ENCODE peak calls at places on chromosomes 5 and 9, in ten cellular contexts. Y is endothelial cell; O is mammary epithelial cell; E is osteoblast; N is GM12865; C is CD4-positive, alpha-beta T cell; Q is lower leg skin; Z is HFF-Myc; B is NB4; M is H9. G is an unnamed sample.

GRCh38 chr9:84828101-84828500 is 158.6 kb downstream of the NTRK2 start:
- DNase-seq in B (no peak), O (no peak), Z (no peak), N (no peak), Y (no peak), C (no peak), E (no peak), M (no peak), Q (no peak), G (no peak)

GRCh38 chr5:174288436-174288835 is 242.9 kb downstream of the NSG2 start:
- DNase-seq in Q (no peak), M (no peak), B (no peak), Y (no peak), N (no peak), E (no peak), C (no peak), O (no peak), Z (no peak), G (no peak)

GRCh38 chr5:108381955-108382783 is at the start of gene FBXL17:
- DNase-seq in N (peak), B (peak), O (peak), E (peak), Z (peak), C (peak), Q (peak), Y (peak), M (peak), G (peak)

GRCh38 chr5:176131771-176132170 is 106.5 kb upstream of the SIMC1 start:
- DNase-seq in O (no peak), M (no peak), C (no peak), B (no peak), E (no peak), Y (no peak), Q (no peak), N (no peak), Z (no peak), G (no peak)

GRCh38 chr9:69376651-69377050 is 51.6 kb downstream of the ENTREP1 start:
- DNase-seq in M (no peak), E (peak), C (no peak), Z (peak), B (no peak), Y (no peak), O (peak), N (no peak), Q (no peak), G (no peak)

GRCh38 chr9:18746631-18747030 is 272.7 kb downstream of the ADAMTSL1 start:
- DNase-seq in N (no peak), C (no peak), M (no peak), E (no peak), O (no peak), Y (no peak), Q (no peak), B (no peak), Z (no peak), G (no peak)

GRCh38 chr5:137621861-137622823 is 113.7 kb downstream of the KLHL3 start:
- DNase-seq in C (no peak), E (peak), N (no peak), B (no peak), M (no peak), Z (no peak), Y (no peak), Q (peak), O (peak), G (no peak)

GRCh38 chr9:35813434-35814105 is 1.3 kb downstream of the HINT2 start:
- DNase-seq in O (no peak), N (peak), C (no peak), M (peak), Z (no peak), E (peak), Y (no peak), B (peak), Q (no peak), G (no peak)

GRCh38 chr9:91844170-91844569 is 105.9 kb downstream of the ROR2 start:
- DNase-seq in B (peak), Q (peak), O (no peak), Y (no peak), C (no peak), N (no peak), Z (no peak), E (no peak), M (no peak), G (no peak)

GRCh38 chr5:53429706-53430105 is 50.7 kb upstream of the FST start:
- DNase-seq in E (no peak), Y (no peak), M (no peak), B (no peak), Z (no peak), N (no peak), Q (no peak), O (no peak), C (no peak), G (no peak)

GRCh38 chr5:36939969-36940858 is 63.6 kb downstream of the NIPBL start:
- DNase-seq in Y (no peak), M (no peak), B (no peak), N (no peak), Z (no peak), O (no peak), E (no peak), Q (no peak), C (no peak), G (no peak)

GRCh38 chr9:121478816-121479676 is 20.6 kb downstream of the GGTA1 start:
- DNase-seq in E (no peak), C (no peak), Y (no peak), Z (no peak), O (no peak), N (no peak), Q (no peak), B (no peak), M (no peak), G (no peak)

GRCh38 chr5:179114756-179115155 is 54.6 kb downstream of the ZNF354C start:
- DNase-seq in O (no peak), Z (no peak), M (no peak), Q (peak), Y (no peak), B (no peak), E (peak), N (no peak), C (no peak), G (no peak)

GRCh38 chr9:117021881-117022280 is 334.8 kb downstream of the TRIM32 start:
- DNase-seq in Y (no peak), M (no peak), C (no peak), E (no peak), O (no peak), Q (no peak), B (no peak), N (no peak), Z (no peak), G (no peak)

GRCh38 chr5:106423109-106423897 is 1247.4 kb downstream of the EFNA5 start:
- DNase-seq in C (no peak), Y (no peak), B (no peak), E (no peak), M (peak), O (no peak), Q (peak), N (peak), Z (no peak), G (no peak)

GRCh38 chr9:133456409-133456808 is 3.4 kb upstream of the CACFD1 start:
- DNase-seq in E (no peak), B (no peak), O (no peak), N (no peak), Z (no peak), M (no peak), Y (no peak), Q (no peak), C (no peak), G (no peak)
- TF ChIP-seq CTCF in E (no peak), B (peak), O (no peak), N (peak), Z (peak), M (peak), Y (no peak), Q (no peak), C (no peak), G (no peak)

DNA sequence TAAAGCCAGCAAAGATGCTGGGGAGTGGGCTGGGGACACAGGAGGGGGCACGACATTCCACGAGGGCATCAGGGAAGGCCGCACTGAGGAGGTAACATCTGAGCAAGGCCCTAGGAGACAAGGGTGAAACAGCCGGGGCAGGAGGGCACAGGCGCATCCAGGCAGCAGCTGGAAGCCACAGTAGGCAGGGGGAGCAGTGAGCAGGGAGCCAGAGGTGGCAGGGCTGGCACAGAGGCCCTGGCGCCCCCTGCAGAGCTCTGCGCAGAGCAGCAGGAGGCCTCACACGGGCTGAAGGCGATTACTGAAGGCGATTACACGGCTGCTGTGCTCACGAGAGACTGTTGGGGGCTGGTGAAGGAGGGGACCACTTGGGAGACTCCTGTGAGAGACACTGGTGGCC is 15.4 kb downstream of the LMAN2 start:
- DNase-seq in E (peak), M (peak), Z (no peak), C (no peak), Y (peak), Q (no peak), N (no peak), O (no peak), B (peak), G (no peak)
- TF ChIP-seq CTCF in E (peak), M (peak), Z (peak), C (no peak), Y (no peak), Q (no peak), N (peak), O (peak), B (peak), G (peak)

GRCh38 chr9:105637787-105638395 is 24.4 kb upstream of the TAL2 start:
- DNase-seq in B (peak), Q (no peak), N (no peak), C (no peak), Y (no peak), Z (no peak), O (no peak), E (no peak), M (no peak), G (no peak)
- TF ChIP-seq CTCF in B (peak), Q (no peak), N (peak), C (peak), Y (peak), Z (peak), O (peak), E (peak), M (peak), G (peak)

GRCh38 chr5:94967525-94967924 is 317.4 kb downstream of the MCTP1 start:
- DNase-seq in N (no peak), B (no peak), M (no peak), E (no peak), Y (no peak), O (no peak), Q (no peak), C (no peak), Z (no peak), G (no peak)
- TF ChIP-seq CTCF in N (no peak), B (no peak), M (no peak), E (no peak), Y (no peak), O (no peak), Q (no peak), C (no peak), Z (no peak), G (no peak)

GRCh38 chr9:7799934-7800285 is 332 bp upstream of the DMAC1 start:
- DNase-seq in Z (no peak), C (no peak), E (no peak), B (no peak), M (no peak), Y (no peak), Q (no peak), N (no peak), O (no peak), G (no peak)

GRCh38 chr9:7799234-7799933 is at the start of gene DMAC1:
- DNase-seq in Q (peak), Y (peak), Z (peak), O (peak), N (peak), E (peak), M (peak), B (peak), C (peak), G (peak)

DNA sequence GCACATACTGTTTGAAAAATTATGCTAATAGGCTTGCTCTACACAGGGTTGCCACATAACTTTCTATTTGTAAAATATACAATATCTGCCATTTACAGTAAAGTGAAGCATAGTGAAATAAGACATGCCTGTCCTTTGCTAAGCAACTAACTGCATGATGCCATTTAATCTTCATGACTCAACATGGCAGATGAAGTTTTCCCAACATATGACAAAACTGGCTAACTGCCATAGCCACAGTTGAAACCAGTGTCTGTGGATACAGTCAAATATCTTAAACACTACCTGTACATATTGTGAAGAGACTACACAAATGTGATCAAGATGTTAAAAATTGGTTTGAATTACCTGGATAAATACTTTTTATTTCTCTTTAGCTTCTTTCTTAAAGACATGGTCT is 3.1 kb upstream of the DMAC1 start:
- DNase-seq in C (no peak), Z (no peak), B (no peak), Y (no peak), Q (no peak), E (no peak), O (peak), N (no peak), M (no peak), G (no peak)
- TF ChIP-seq CTCF in C (no peak), Z (no peak), B (no peak), Y (no peak), Q (no peak), E (no peak), O (no peak), N (no peak), M (no peak), G (no peak)

DNA sequence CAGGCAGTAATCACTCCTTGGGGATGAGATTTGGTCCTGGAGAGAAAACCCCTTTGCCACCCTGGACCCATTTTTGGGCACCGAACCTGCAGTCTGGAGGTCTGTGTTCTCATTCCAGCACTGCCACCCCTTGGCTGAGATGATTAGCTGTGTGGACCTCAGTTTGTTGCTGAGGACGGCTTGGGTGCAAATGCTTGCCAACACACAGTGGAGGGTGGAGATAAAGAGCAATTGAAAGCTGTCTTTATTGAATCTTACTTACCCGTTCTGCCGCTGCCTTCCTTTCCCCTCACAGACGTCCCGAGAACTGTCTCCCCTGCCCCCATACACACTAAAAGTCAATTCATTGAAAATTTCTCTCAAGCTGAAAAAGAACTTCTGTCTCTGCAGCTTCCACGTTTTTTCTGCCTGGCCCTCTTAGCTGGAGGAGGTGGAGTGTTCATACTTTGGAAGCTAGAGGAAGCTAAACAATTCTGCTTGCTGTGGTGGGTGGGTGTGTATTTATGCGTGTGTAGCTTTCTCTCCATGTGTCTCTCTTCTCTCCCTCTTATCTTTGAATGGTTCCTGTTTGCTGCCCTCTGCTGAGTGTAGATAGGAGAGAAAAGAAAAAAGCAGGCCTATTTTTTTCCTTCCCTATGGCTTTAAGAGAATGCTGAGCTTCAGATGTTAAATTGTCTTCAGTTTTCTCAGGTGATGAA is 6.6 kb downstream of the GALNT10 start:
- DNase-seq in Z (no peak), E (no peak), B (peak), C (no peak), M (no peak), Q (no peak), N (no peak), Y (no peak), O (no peak), G (no peak)
- TF ChIP-seq CTCF in Z (peak), E (peak), B (peak), C (peak), M (peak), Q (no peak), N (peak), Y (no peak), O (no peak), G (peak)

GRCh38 chr5:177142029-177142681 is 8.6 kb downstream of the NSD1 start:
- DNase-seq in N (no peak), E (peak), O (no peak), C (no peak), Y (no peak), Z (no peak), M (no peak), Q (no peak), B (no peak), G (no peak)
- TF ChIP-seq CTCF in N (no peak), E (no peak), O (no peak), C (no peak), Y (no peak), Z (no peak), M (no peak), Q (no peak), B (no peak), G (no peak)

DNA sequence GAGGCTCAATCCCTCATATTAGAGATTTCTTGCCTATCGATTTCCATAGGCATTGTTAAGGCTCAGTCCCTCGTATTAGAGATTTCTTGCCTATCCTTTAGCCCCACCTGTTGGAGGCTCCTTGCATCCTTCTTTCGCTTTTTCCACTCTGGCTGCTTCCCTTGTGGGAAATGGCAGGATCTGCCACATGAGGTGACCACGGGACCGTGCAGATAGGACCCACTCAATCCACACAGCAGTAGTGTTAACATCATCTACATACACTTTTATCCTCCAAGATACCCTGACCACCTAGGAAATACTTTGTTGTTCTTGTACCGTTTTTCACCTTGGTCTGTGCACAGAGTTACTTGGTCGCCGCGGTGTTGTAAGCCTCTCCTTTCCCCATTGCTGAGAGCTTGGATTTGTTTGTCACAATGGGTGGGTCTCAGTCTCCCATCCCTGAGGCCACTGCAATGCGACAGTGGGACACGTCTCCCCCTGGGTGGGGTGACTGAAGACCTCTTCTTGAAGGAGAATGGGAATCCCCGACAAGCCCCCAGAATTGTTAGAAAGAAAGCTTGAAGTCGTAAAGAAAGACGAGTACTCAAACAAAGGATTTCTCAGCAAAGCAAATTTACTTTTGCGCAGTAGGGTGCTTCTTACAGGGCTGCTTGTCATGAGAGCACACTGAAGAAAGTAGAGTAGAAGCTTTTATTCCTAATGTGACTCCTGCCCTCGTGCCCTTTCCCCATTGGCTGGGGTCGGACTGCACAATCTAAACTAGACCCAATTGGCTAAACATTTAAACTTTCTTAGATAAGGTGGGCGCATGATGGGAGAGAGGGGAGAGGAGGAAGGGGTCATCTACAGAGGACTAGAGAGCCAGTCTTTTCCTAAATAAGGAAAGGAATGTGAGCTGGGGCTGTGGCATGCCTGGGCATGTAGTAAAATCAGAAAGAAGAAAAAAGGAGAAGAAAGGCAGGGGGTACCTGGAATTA is 19.8 kb downstream of the IFT74 start:
- DNase-seq in M (peak), N (no peak), C (no peak), Q (no peak), E (no peak), O (peak), Y (no peak), Z (no peak), B (peak), G (no peak)
- TF ChIP-seq CTCF in M (peak), N (peak), C (peak), Q (no peak), E (peak), O (peak), Y (no peak), Z (peak), B (peak), G (peak)

GRCh38 chr5:126837242-126837641 is 60.3 kb downstream of the LMNB1 start:
- DNase-seq in Q (no peak), E (no peak), Y (no peak), O (no peak), C (no peak), N (no peak), Z (no peak), B (no peak), M (no peak), G (no peak)

GRCh38 chr5:126836778-126837177 is 59.8 kb downstream of the LMNB1 start:
- DNase-seq in O (no peak), C (no peak), N (no peak), M (no peak), B (no peak), Z (no peak), E (peak), Y (no peak), Q (no peak), G (no peak)

DNA sequence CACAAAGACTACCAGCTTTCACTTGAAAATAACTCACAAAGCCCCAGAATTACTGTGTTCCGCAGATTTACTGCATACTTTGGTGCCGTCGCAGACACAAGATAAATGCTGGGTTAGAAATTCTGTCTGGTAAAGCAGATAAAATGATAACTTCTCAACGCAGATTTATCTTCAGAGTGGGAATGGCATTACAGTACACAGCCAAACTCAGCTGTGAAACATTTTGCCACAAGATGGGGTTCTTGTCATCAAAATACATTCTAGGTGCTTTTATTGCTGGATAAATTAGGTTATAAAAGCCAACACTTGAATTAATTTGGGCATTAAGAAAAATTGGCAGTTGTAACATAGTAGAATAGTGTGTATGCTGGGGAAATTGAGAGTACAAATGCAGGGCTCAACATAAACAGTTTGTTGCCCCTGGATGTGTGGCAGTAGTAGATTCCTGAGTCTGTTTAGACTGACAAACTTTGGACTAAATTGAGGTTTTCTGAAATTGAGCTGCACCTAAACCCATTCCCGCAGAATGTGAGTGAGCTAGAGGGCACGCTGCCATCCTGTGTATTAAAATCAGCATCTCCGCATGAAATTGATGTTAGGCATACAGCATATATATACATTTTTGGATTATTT is 61.1 kb downstream of the LMNB1 start:
- DNase-seq in Y (no peak), C (no peak), M (no peak), Z (no peak), O (no peak), E (peak), Q (no peak), B (no peak), N (no peak), G (no peak)
- TF ChIP-seq CTCF in Y (no peak), C (peak), M (peak), Z (no peak), O (no peak), E (peak), Q (no peak), B (no peak), N (peak), G (peak)